ENCODE peak calls at places on chromosomes 1 and 21, in nine cellular contexts. B is H9; F is activated T-helper 9 cell treated with anti-CD3 and anti-CD28 coated beads, Interleukin-2, amount 50 U/mL, for 16 hours; W is GM03348; L is EH; X is Daoy; D is SJSA1; I is hepatocyte; N is T-cell. E is an unnamed sample.

GRCh38 chr1:171484760-171485374 is 463 bp upstream of the PRRC2C start:
- DNase-seq in X (no peak), W (no peak), N (no peak), D (no peak), L (no peak), B (no peak), F (no peak), I (no peak), E (no peak)

GRCh38 chr1:37274491-37274890 is 199.9 kb upstream of the ZC3H12A start:
- DNase-seq in I (no peak), B (peak), N (no peak), D (no peak), W (no peak), X (no peak), F (no peak), L (no peak), E (no peak)

GRCh38 chr1:52122424-52122823 is 19.5 kb upstream of the ZFYVE9 start:
- DNase-seq in I (peak), D (no peak), N (no peak), B (no peak), L (no peak), X (no peak), F (no peak), W (no peak), E (no peak)

GRCh38 chr1:161307892-161308638 is 1.7 kb downstream of the MPZ start:
- DNase-seq in I (no peak), N (no peak), F (no peak), D (no peak), X (no peak), W (no peak), L (no peak), B (no peak), E (peak)

GRCh38 chr1:177568702-177569101 is 397.9 kb downstream of the BRINP2 start:
- DNase-seq in B (no peak), W (no peak), L (no peak), N (no peak), F (no peak), X (no peak), I (no peak), D (no peak), E (no peak)

GRCh38 chr1:232667781-232668101 is 37.8 kb upstream of the SIPA1L2 start:
- DNase-seq in W (peak), F (no peak), I (no peak), B (no peak), L (no peak), N (no peak), X (peak), D (no peak), E (no peak)

GRCh38 chr21:45104560-45104959 is 30.2 kb downstream of the ADARB1 start:
- DNase-seq in F (no peak), D (peak), X (peak), B (no peak), L (no peak), N (no peak), I (no peak), W (no peak), E (peak)

GRCh38 chr1:16256478-16256877 is 19.5 kb upstream of the CPLANE2 start:
- DNase-seq in N (no peak), I (no peak), D (no peak), L (no peak), W (no peak), B (no peak), X (no peak), F (no peak), E (no peak)

GRCh38 chr1:81840805-81841204 is 40.1 kb downstream of the ADGRL2 start:
- DNase-seq in D (no peak), X (no peak), F (no peak), W (no peak), N (no peak), B (no peak), I (no peak), L (no peak), E (no peak)

GRCh38 chr1:151790940-151791651 is 796 bp upstream of the TDRKH start:
- DNase-seq in I (peak), D (no peak), W (peak), B (no peak), F (no peak), L (peak), X (peak), N (no peak), E (no peak)

GRCh38 chr1:155472491-155472890 is 90.1 kb downstream of the ASH1L start:
- DNase-seq in L (no peak), N (no peak), W (peak), D (no peak), F (no peak), B (no peak), X (no peak), I (no peak), E (no peak)

GRCh38 chr21:41816583-41817165 is 49.8 kb upstream of the RIPK4 start:
- DNase-seq in W (peak), B (peak), F (peak), L (peak), D (peak), I (peak), N (peak), X (peak), E (peak)

GRCh38 chr1:89708727-89709375 is 75.9 kb downstream of the LRRC8C start:
- DNase-seq in N (no peak), W (no peak), X (no peak), L (peak), B (no peak), I (no peak), D (peak), F (no peak), E (no peak)

GRCh38 chr1:150976879-150977694 is 2.5 kb upstream of the CERS2 start:
- DNase-seq in B (peak), W (peak), I (peak), N (peak), X (peak), L (peak), F (peak), D (peak), E (peak)

GRCh38 chr21:43657355-43658093 is 1.8 kb downstream of the HSF2BP start:
- DNase-seq in B (no peak), W (no peak), L (no peak), F (no peak), N (no peak), D (no peak), X (no peak), I (no peak), E (no peak)

GRCh38 chr1:12078938-12079861 is 16.1 kb downstream of the TNFRSF8 start:
- DNase-seq in L (peak), X (peak), F (no peak), I (peak), D (peak), B (peak), W (peak), N (peak), E (peak)

GRCh38 chr1:67570473-67571143 is 114.4 kb upstream of the GADD45A start:
- DNase-seq in L (peak), D (peak), W (peak), I (peak), B (no peak), N (no peak), X (peak), F (no peak), E (peak)

GRCh38 chr1:166167395-166167922 is 658 bp upstream of the FAM78B start:
- DNase-seq in N (no peak), X (no peak), F (no peak), I (no peak), D (no peak), L (peak), W (no peak), B (no peak), E (no peak)

GRCh38 chr1:61083014-61083798 is 845 bp downstream of the NFIA start:
- DNase-seq in L (peak), F (no peak), X (peak), W (peak), D (peak), B (no peak), N (no peak), I (peak), E (no peak)

GRCh38 chr21:34846601-34847112 is 177.9 kb downstream of the CLIC6 start:
- DNase-seq in N (no peak), X (peak), F (no peak), B (no peak), L (peak), I (peak), D (peak), W (no peak), E (peak)

GRCh38 chr21:32386195-32386870 is 6.5 kb downstream of the URB1 start:
- DNase-seq in W (no peak), L (peak), D (no peak), B (no peak), X (no peak), F (no peak), I (no peak), N (no peak), E (peak)

GRCh38 chr1:107405241-107405640 is 264.4 kb downstream of the NTNG1 start:
- DNase-seq in L (peak), F (no peak), W (peak), N (no peak), X (no peak), B (no peak), D (no peak), I (no peak), E (no peak)

GRCh38 chr1:38106726-38107125 is 60.1 kb upstream of the POU3F1 start:
- DNase-seq in W (no peak), B (no peak), I (no peak), X (no peak), D (no peak), L (no peak), F (no peak), N (no peak), E (no peak)

GRCh38 chr1:107536266-107536665 is 395.4 kb downstream of the NTNG1 start:
- DNase-seq in D (no peak), N (no peak), I (no peak), B (no peak), X (no peak), F (no peak), W (no peak), L (no peak), E (no peak)

GRCh38 chr1:183604048-183604808 is 14.0 kb upstream of the NCF2 start:
- DNase-seq in B (no peak), I (no peak), L (peak), W (peak), N (peak), F (no peak), X (peak), D (peak), E (peak)

GRCh38 chr1:36306210-36306901 is at the start of gene SH3D21:
- DNase-seq in L (peak), X (peak), D (no peak), W (peak), I (peak), B (peak), F (no peak), N (peak), E (peak)

GRCh38 chr1:85566890-85567289 is 13.7 kb upstream of the CCN1 start:
- DNase-seq in X (no peak), N (no peak), D (no peak), I (no peak), B (no peak), W (no peak), L (no peak), F (no peak), E (no peak)